ENCODE peak calls at places on chromosomes 12 and 14, in eight cellular contexts. P is sigmoid colon; S is CD8-positive, alpha-beta T cell; I is pancreas; G is A549; U is testis; B is fibroblast of lung; V is MM.1S. M is an unnamed sample.

GRCh38 chr12:51391047-51391837 is at the start of gene GALNT6:
- DNase-seq in P (no peak), S (peak; percentile 56), I (peak; percentile 83), G (no peak), U (no peak), B (no peak), V (peak; percentile 83), M (peak; percentile 61)

GRCh38 chr12:75658826-75659823 is 147.7 kb upstream of the KRR1 start:
- DNase-seq in P (no peak), S (no peak), I (no peak), G (peak; percentile 46), U (no peak), B (peak; percentile 69), V (no peak), M (no peak)

GRCh38 chr12:10301103-10301502 is 6.6 kb upstream of the KLRD1 start:
- DNase-seq in P (no peak), S (no peak), I (no peak), G (no peak), U (no peak), B (no peak), V (no peak), M (no peak)

GRCh38 chr12:100995201-100995600 is 200.6 kb downstream of the ANO4 start:
- DNase-seq in P (no peak), S (no peak), I (no peak), G (no peak), U (no peak), B (no peak), V (no peak), M (no peak)

GRCh38 chr14:71358209-71358931 is 451.1 kb downstream of the PCNX1 start:
- DNase-seq in P (no peak), S (no peak), I (no peak), G (no peak), U (no peak), B (peak; percentile 61), V (no peak), M (no peak)

GRCh38 chr12:23888396-23889068 is 60.9 kb downstream of the SOX5 start:
- DNase-seq in P (no peak), S (no peak), I (no peak), G (no peak), U (no peak), B (peak; percentile 3), V (no peak), M (no peak)

GRCh38 chr12:54047964-54048303 is 5.7 kb upstream of the HOXC4 start:
- DNase-seq in P (no peak), S (no peak), I (no peak), G (no peak), U (no peak), B (no peak), V (no peak), M (no peak)

GRCh38 chr12:133129368-133130037 is 571 bp downstream of the ZNF891 start:
- DNase-seq in P (no peak), S (no peak), I (no peak), G (no peak), U (no peak), B (peak; percentile 36), V (no peak), M (peak; percentile 53)

GRCh38 chr14:22561661-22562579 is 27.1 kb downstream of the DAD1 start:
- DNase-seq in P (no peak), S (peak; percentile 63), I (no peak), G (no peak), U (no peak), B (no peak), V (no peak), M (no peak)

DNA sequence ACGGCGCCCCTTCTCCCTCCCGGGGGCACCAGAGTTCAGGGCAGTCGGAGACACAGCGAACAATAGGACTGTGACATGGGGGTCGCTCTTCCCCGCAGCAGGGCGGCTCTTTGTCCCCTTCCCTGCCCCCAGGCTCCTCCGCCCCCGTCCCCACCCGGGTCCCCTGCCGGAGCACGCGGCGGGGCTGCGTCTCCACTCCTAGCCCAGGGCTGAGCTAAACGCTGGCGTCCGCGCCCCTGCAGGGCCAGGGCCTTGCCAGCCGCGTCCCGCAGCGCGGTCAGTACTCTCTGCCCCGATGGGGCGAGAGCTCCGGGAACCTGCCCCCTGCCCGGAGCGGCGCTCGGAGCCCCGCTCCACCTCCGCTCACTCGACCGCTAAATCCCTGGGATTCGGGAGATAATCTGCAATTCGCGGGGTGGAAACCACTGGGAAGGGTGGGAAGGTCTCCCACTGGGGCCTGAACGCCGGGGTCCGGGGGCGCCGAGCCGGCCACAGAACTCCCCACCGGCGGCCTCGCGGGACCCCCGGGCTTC is 825 bp upstream of the CCDC85C start:
- DNase-seq in P (no peak), S (peak; percentile 7), I (peak; percentile 65), G (peak; percentile 48), U (no peak), B (no peak), V (peak; percentile 11), M (no peak)
- H3K4me3 ChIP-seq in P (peak overlapping the region; percentile 76), S (peak overlapping the region; percentile 98), I (peak overlapping the region; percentile 89), G (peak overlapping the region; percentile 81), U (peak overlapping the region; percentile 66), B (peak overlapping the region; percentile 78), V (peak overlapping the region; percentile 78), M (peak overlapping the region; percentile 82)

GRCh38 chr12:34297790-34298164 is 275.5 kb downstream of the ALG10 start:
- DNase-seq in P (no peak), S (no peak), I (peak; percentile 1), G (no peak), U (no peak), B (no peak), V (no peak), M (no peak)

GRCh38 chr12:34297126-34297789 is 275.0 kb downstream of the ALG10 start:
- DNase-seq in P (peak; percentile 35), S (no peak), I (peak; percentile 0), G (no peak), U (no peak), B (no peak), V (no peak), M (peak; percentile 35)

GRCh38 chr12:34295366-34296142 is 273.3 kb downstream of the ALG10 start:
- DNase-seq in P (peak; percentile 33), S (no peak), I (peak; percentile 1), G (no peak), U (no peak), B (no peak), V (no peak), M (peak; percentile 42)

GRCh38 chr12:34294671-34295365 is 272.5 kb downstream of the ALG10 start:
- DNase-seq in P (peak; percentile 51), S (no peak), I (peak; percentile 10), G (no peak), U (peak; percentile 4), B (no peak), V (no peak), M (peak; percentile 43)

DNA sequence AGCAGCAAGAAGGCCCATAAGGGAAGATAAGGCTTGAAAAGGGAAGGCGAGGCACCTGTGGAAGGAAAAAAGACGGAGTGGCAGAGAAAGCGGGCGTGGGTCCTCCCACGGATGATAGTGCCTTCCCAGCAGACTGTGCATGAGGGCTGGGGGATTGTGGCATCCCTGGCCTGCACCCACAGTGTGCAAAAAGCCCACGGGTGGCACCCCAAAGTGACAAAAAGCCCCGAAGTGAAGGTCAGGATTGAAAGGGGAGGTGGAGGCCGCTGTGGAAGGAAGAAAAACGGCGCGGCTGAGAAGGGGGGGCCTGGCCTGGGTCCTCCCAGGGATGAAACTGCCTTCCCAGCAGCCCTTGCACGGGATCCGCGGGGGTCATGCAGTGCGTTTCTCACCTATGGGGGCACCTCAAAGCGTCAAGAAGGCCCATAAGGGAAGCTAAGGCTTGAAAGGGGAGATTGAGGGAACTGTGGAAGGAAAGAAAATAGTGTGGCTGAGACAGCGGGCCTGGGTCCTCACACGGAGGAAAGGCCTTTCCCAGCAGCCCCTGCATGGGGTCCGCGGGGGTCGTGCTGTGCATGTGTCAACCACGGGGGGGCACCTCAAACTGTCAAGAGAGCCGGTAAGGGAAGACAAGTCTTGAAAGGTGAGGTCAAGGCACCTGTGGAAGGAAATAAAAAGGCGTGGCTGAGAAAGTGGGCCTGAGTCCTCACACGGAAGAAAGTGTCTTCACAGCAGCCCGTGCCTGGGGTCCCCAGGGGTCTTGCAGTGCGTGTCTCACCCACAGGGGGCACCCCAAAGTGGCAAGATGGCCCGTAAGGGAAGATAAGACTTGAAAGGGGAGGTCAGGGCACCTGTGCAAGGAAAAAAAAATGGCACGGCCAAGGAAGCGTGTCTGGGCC is 274.1 kb downstream of the ALG10 start:
- DNase-seq in P (peak; percentile 54), S (no peak), I (peak; percentile 5), G (no peak), U (peak; percentile 9), B (no peak), V (no peak), M (peak; percentile 17)
- H3K9me3 ChIP-seq in P (no peaks in the 10 kb centered on the region), S (no peaks in the 10 kb centered on the region), I (no peaks in the 10 kb centered on the region), G (no peaks in the 10 kb centered on the region), U (no peaks in the 10 kb centered on the region), B (no peaks in the 10 kb centered on the region), V (no peaks in the 10 kb centered on the region), M (no peaks in the 10 kb centered on the region)

DNA sequence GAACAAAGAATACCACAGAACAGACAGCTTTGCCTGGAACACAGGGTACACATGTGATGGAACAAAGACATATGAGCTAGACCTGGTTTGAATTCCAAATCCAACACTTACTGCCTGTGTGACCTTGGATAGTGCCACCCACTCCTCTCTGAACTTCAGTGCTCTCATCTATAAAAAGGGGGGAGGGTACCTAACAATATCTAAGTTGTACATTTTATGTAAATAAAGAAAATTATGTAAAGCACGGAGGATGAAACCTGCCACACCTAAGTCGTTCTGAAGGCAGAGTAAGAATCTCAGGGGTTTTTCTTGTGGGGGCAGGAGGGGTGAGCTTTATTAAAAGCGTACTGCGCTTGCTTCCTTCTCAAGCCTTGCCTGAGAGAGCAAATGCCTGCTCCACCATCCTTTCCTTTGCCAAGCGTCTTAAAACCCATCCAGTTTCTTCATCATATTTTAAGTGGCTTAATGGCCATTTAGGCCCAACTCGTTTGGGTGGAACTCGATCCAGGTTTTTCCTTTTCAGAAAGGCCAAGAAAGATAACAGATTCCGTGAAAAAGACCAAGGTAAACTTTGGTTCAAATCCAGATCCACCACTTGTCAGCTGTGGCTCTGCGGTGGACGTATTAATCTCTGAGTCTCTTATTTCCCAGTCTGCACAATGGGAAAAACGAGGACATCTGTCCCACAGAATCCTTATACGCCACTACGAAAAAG is 954 bp downstream of the DDX24 start:
- DNase-seq in P (no peak), S (no peak), I (no peak), G (no peak), U (no peak), B (peak; percentile 42), V (no peak), M (no peak)
- H3K4me1 ChIP-seq in P (no peaks in the 10 kb centered on the region), S (peaks cover 43% of the 10 kb centered on the region), I (peaks cover 29% of the 10 kb centered on the region), G (peaks cover 14% of the 10 kb centered on the region), U (peaks cover 32% of the 10 kb centered on the region), B (peaks cover 11% of the 10 kb centered on the region), V (peaks cover 13% of the 10 kb centered on the region), M (peaks cover 54% of the 10 kb centered on the region)

GRCh38 chr14:27164139-27164538 is 566.3 kb upstream of the NOVA1 start:
- DNase-seq in P (no peak), S (no peak), I (no peak), G (no peak), U (no peak), B (no peak), V (no peak), M (no peak)
- H3K4me3 ChIP-seq in P (no peak overlapping the region), S (no peak overlapping the region), I (no peak overlapping the region), G (no peak overlapping the region), U (no peak overlapping the region), B (no peak overlapping the region), V (no peak overlapping the region), M (no peak overlapping the region)

DNA sequence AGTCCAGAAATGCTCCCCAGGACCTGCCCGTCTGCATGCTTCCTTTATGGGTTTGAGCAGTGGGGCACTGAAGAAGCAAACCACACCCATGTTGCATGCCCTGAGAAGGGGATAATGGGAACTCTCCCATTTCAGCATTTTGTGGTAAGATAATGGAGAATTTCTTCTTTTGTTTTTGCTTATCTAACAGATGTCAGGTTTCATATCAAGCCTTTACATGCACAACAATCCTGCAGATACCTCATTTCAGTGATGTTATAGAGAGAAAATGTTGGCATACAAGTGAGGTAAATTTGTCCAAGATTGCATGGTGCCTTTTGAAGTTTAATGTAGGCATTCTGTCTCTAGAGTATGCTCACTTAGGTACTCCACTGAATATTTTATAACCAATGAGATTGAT is 177.0 kb downstream of the ALX1 start:
- DNase-seq in P (no peak), S (no peak), I (no peak), G (no peak), U (no peak), B (no peak), V (no peak), M (no peak)
- H3K9me3 ChIP-seq in P (no peaks in the 10 kb centered on the region), S (no peaks in the 10 kb centered on the region), I (no peaks in the 10 kb centered on the region), G (no peaks in the 10 kb centered on the region), U (no peaks in the 10 kb centered on the region), B (no peaks in the 10 kb centered on the region), V (no peaks in the 10 kb centered on the region), M (no peaks in the 10 kb centered on the region)